ENCODE peak calls at places on chromosomes 3 and 15, in eight cellular contexts. Y, T, W, G, R, J, B and I are unnamed samples.

GRCh38 chr3:19645093-19645492 is 288.9 kb downstream of the EFHB start:
- DNase-seq in G (no peak), Y (no peak), J (no peak), R (no peak), W (no peak), B (no peak), T (no peak), I (no peak)

GRCh38 chr15:36152961-36153360 is 426.5 kb upstream of the CDIN1 start:
- DNase-seq in R (no peak), J (no peak), Y (no peak), W (no peak), G (no peak), B (no peak), T (no peak), I (no peak)

GRCh38 chr3:56812749-56813655 is 11.3 kb upstream of the ARHGEF3 start:
- DNase-seq in R (no peak), Y (peak; percentile 58), B (no peak), J (no peak), G (no peak), T (no peak), W (no peak), I (no peak)

GRCh38 chr15:33026614-33027013 is 167.9 kb downstream of the FMN1 start:
- DNase-seq in T (peak; percentile 71), B (no peak), R (no peak), W (no peak), G (peak; percentile 55), J (no peak), Y (no peak), I (no peak)

GRCh38 chr15:74913041-74913440 is 6.4 kb upstream of the FAM219B start:
- DNase-seq in T (no peak), B (no peak), Y (no peak), W (no peak), G (no peak), J (no peak), R (peak; percentile 62), I (no peak)

GRCh38 chr15:52745326-52746161 is 44.6 kb downstream of the ONECUT1 start:
- DNase-seq in J (no peak), G (no peak), Y (no peak), B (no peak), W (no peak), T (no peak), R (no peak), I (no peak)

GRCh38 chr3:187064210-187065115 is 74.8 kb downstream of the RPL39L start:
- DNase-seq in T (no peak), G (no peak), Y (peak; percentile 64), J (no peak), B (no peak), W (peak; percentile 37), R (peak; percentile 17), I (no peak)

GRCh38 chr15:59746777-59747176 is 57.7 kb upstream of the BNIP2 start:
- DNase-seq in W (no peak), B (no peak), T (no peak), J (no peak), R (no peak), G (no peak), Y (no peak), I (no peak)

GRCh38 chr3:16484216-16484615 is 29.3 kb downstream of the RFTN1 start:
- DNase-seq in W (no peak), G (no peak), J (no peak), T (no peak), Y (peak; percentile 99), B (no peak), R (peak; percentile 99), I (no peak)

GRCh38 chr15:83567318-83567717 is 86.6 kb upstream of the ADAMTSL3 start:
- DNase-seq in Y (no peak), T (no peak), W (no peak), R (no peak), B (no peak), G (no peak), J (no peak), I (no peak)

GRCh38 chr3:184761120-184761841 is 49.4 kb upstream of the MAGEF1 start:
- DNase-seq in W (peak; percentile 64), T (no peak), Y (peak; percentile 97), J (no peak), R (peak; percentile 85), G (no peak), B (no peak), I (no peak)

GRCh38 chr3:189927975-189928895 is 192.5 kb downstream of the P3H2 start:
- DNase-seq in G (no peak), J (no peak), R (no peak), B (no peak), W (peak; percentile 49), Y (no peak), T (no peak), I (no peak)

GRCh38 chr3:66410371-66410770 is 90.5 kb downstream of the LRIG1 start:
- DNase-seq in G (no peak), T (no peak), R (no peak), J (no peak), B (no peak), Y (no peak), W (no peak), I (no peak)

GRCh38 chr15:86773766-86774165 is 694.1 kb downstream of the AGBL1 start:
- DNase-seq in B (no peak), G (no peak), Y (no peak), R (no peak), T (no peak), J (no peak), W (no peak), I (no peak)

GRCh38 chr3:118544458-118544857 is 490.2 kb downstream of the IGSF11 start:
- DNase-seq in R (no peak), B (no peak), G (no peak), J (no peak), W (no peak), Y (no peak), T (no peak), I (no peak)

GRCh38 chr3:14525685-14526631 is 14.2 kb downstream of the GRIP2 start:
- DNase-seq in T (peak; percentile 42), Y (peak; percentile 53), R (peak; percentile 53), B (no peak), W (no peak), J (no peak), G (no peak), I (no peak)

GRCh38 chr3:195023989-195024388 is 247.0 kb downstream of the XXYLT1 start:
- DNase-seq in R (no peak), T (peak; percentile 3), Y (no peak), B (no peak), J (no peak), W (no peak), G (no peak), I (no peak)

GRCh38 chr3:124174910-124175874 is 183.3 kb upstream of the ROPN1 start:
- DNase-seq in T (no peak), R (no peak), J (no peak), G (no peak), W (no peak), B (no peak), Y (no peak), I (no peak)

GRCh38 chr15:74955796-74956647 is 550 bp downstream of the RPP25 start:
- DNase-seq in B (peak; percentile 80), R (peak; percentile 26), T (peak; percentile 94), W (peak; percentile 81), J (peak; percentile 86), G (peak; percentile 65), Y (peak; percentile 82), I (peak; percentile 88)

GRCh38 chr3:126419151-126419703 is 24.5 kb downstream of the CFAP100 start:
- DNase-seq in G (no peak), W (no peak), B (no peak), T (no peak), Y (no peak), J (no peak), R (no peak), I (no peak)

DNA sequence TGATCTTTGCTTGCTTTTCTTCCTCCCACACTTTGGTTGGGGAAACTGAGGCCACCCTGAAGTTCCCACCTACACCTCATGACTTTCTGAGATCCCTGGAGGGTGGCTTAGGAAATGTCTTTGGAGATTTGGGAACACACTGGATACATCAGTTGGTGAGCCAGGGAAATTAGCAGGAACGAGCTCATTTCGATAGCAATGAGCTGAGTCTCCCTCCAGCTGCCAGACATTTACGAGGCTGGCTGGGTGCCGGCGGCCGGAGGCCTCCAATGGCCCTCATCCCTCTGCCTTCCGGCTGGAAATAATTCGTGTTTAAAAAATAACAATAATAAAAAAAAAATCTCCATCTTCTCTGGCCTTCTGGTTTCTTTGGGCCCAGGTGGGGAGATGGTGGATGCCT is 38.8 kb downstream of the SMAD6 start:
- DNase-seq in W (no peak), B (peak; percentile 55), R (no peak), J (no peak), T (peak; percentile 59), Y (peak; percentile 58), G (no peak), I (no peak)
- H3K4me1 ChIP-seq in W (peaks cover 5% of the 10 kb centered on the region), B (no peaks in the 10 kb centered on the region), R (peaks cover 26% of the 10 kb centered on the region), J (peaks cover 10% of the 10 kb centered on the region), T (peaks cover 70% of the 10 kb centered on the region), Y (peaks cover 49% of the 10 kb centered on the region), G (peaks cover 83% of the 10 kb centered on the region), I (no peaks in the 10 kb centered on the region)

DNA sequence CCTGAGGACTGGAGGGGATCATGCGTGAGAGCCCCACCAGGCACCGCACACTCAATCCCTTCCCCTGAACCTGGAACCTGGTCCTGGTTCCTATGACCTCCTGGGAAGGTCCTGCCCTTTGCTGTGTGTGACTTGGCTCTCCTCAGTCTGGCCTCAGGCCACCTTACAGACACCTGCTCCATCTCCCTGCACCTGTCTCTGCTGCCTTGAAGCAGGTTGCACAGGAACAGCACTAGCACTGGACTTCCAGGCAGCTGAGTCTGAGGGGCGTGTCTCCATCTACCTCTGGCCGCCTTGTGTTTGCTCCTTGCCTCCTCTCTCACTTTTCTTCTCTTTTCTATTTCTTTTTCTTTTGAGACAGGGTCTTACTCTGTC is 15.4 kb downstream of the PSTPIP1 start:
- DNase-seq in J (no peak), Y (no peak), B (no peak), T (no peak), W (no peak), G (no peak), R (no peak), I (no peak)
- H3K4me1 ChIP-seq in J (no peaks in the 10 kb centered on the region), Y (no peaks in the 10 kb centered on the region), B (no peaks in the 10 kb centered on the region), T (no peaks in the 10 kb centered on the region), W (no peaks in the 10 kb centered on the region), G (peaks cover 2% of the 10 kb centered on the region), R (no peaks in the 10 kb centered on the region), I (no peaks in the 10 kb centered on the region)

GRCh38 chr3:167008765-167009164 is 371.3 kb downstream of the ZBBX start:
- DNase-seq in W (no peak), G (no peak), B (no peak), R (no peak), J (no peak), Y (no peak), T (no peak), I (no peak)

DNA sequence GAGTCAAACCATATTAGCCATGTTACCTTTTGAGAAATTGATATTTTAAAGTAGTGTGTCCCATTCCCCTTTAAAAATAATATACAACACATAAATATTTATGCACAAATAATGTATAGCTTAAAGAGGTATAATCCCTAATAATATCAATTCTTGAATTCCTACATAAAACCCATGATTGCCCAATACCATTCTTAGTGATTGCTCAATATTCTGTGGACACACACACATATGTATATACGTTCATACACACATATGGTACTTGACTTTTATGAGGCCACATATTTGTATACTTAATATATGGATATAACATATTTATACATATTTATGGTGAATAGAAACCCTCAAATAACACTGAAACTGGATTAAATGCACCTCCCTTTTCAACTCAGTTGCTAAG is 367.4 kb downstream of the ZBBX start:
- DNase-seq in J (no peak), G (no peak), B (no peak), T (no peak), Y (no peak), R (no peak), W (no peak), I (no peak)
- H3K4me1 ChIP-seq in J (no peaks in the 10 kb centered on the region), G (no peaks in the 10 kb centered on the region), B (no peaks in the 10 kb centered on the region), T (no peaks in the 10 kb centered on the region), Y (no peaks in the 10 kb centered on the region), R (no peaks in the 10 kb centered on the region), W (no peaks in the 10 kb centered on the region), I (no peaks in the 10 kb centered on the region)

GRCh38 chr3:9408061-9408460 is 10.6 kb downstream of the SETD5 start:
- DNase-seq in R (no peak), G (no peak), T (no peak), B (no peak), J (no peak), W (no peak), Y (no peak), I (no peak)
- H3K4me1 ChIP-seq in R (peaks cover 4% of the 10 kb centered on the region), G (peaks cover 99% of the 10 kb centered on the region), T (peaks cover 68% of the 10 kb centered on the region), B (peaks cover 95% of the 10 kb centered on the region), J (peaks cover 26% of the 10 kb centered on the region), W (peaks cover 53% of the 10 kb centered on the region), Y (peaks cover 30% of the 10 kb centered on the region), I (no peaks in the 10 kb centered on the region)